ENCODE peak calls at places on chromosomes 1 and 21, in nine cellular contexts. M is effector memory CD4-positive, alpha-beta T cell; T is right cardiac atrium; B is fibroblast of lung; G is esophagus squamous epithelium; I is BE2C; A is body of pancreas; E is IMR-90; K is mammary epithelial cell. X is an unnamed sample. For H3K4me1, the result is how much of the 10 kb centered on the place peaks cover.

GRCh38 chr1:47208374-47208850 is 18.6 kb upstream of the PDZK1IP1 start:
- DNase-seq in T (no peak), E (no peak), A (no peak), I (no peak), B (no peak), K (no peak), M (no peak), G (no peak), X (peak)

GRCh38 chr1:3795453-3796214 is 664 bp downstream of the LRRC47 start:
- DNase-seq in A (no peak), M (no peak), G (no peak), I (no peak), T (no peak), E (no peak), B (no peak), K (no peak), X (no peak)

GRCh38 chr1:33244143-33244808 is 12.0 kb upstream of the ZNF362 start:
- DNase-seq in G (no peak), B (peak), K (peak), I (no peak), E (no peak), A (no peak), T (no peak), M (no peak), X (no peak)

GRCh38 chr1:31937300-31938183 is 626 bp downstream of the PTP4A2 start:
- DNase-seq in A (peak), M (peak), I (peak), K (peak), G (peak), B (peak), T (peak), E (peak), X (peak)

GRCh38 chr1:78527706-78528105 is 36.9 kb downstream of the PTGFR start:
- DNase-seq in B (peak), E (no peak), T (no peak), G (no peak), M (no peak), I (no peak), K (no peak), A (no peak), X (no peak)

GRCh38 chr1:193685986-193686385 is 499.6 kb upstream of the B3GALT2 start:
- DNase-seq in M (no peak), T (no peak), K (no peak), G (no peak), B (no peak), E (no peak), I (no peak), A (no peak), X (no peak)

GRCh38 chr1:155648207-155649147 is 38.5 kb downstream of the MSTO1 start:
- DNase-seq in E (peak), T (no peak), A (no peak), B (peak), G (no peak), K (peak), I (no peak), M (no peak), X (no peak)

GRCh38 chr1:193677874-193678273 is 491.5 kb upstream of the B3GALT2 start:
- DNase-seq in K (no peak), A (no peak), T (no peak), G (no peak), I (no peak), E (no peak), B (peak), M (no peak), X (no peak)

GRCh38 chr1:46352363-46352762 is 11.8 kb downstream of the NSUN4 start:
- DNase-seq in T (no peak), A (no peak), E (no peak), G (no peak), M (no peak), B (no peak), I (no peak), K (no peak), X (no peak)

GRCh38 chr21:44549525-44550211 is 1.6 kb downstream of the KRTAP10-2 start:
- DNase-seq in I (no peak), A (no peak), E (no peak), M (no peak), T (no peak), B (no peak), K (no peak), G (no peak), X (peak)

GRCh38 chr1:34034029-34034428 is 131.0 kb downstream of the CSMD2 start:
- DNase-seq in K (no peak), M (no peak), G (no peak), B (no peak), T (no peak), A (no peak), E (no peak), I (no peak), X (no peak)

GRCh38 chr21:30769724-30770431 is 14.7 kb upstream of the KRTAP21-1 start:
- DNase-seq in K (peak), T (no peak), I (no peak), A (no peak), B (no peak), E (no peak), G (no peak), M (no peak), X (no peak)

GRCh38 chr1:50329332-50329932 is 93.8 kb downstream of the DMRTA2 start:
- DNase-seq in I (peak), B (no peak), G (no peak), M (no peak), T (no peak), E (no peak), K (peak), A (peak), X (no peak)

GRCh38 chr1:6181347-6181770 is 1.2 kb upstream of the CHD5 start:
- DNase-seq in G (no peak), K (no peak), M (no peak), E (no peak), T (no peak), B (no peak), A (no peak), I (no peak), X (no peak)

GRCh38 chr1:78672428-78672827 is 22.8 kb downstream of the IFI44 start:
- DNase-seq in E (no peak), A (no peak), I (no peak), M (no peak), T (no peak), B (no peak), K (no peak), G (no peak), X (no peak)

GRCh38 chr1:38608202-38608864 is 251.2 kb downstream of the RRAGC start:
- DNase-seq in I (peak), G (no peak), E (peak), M (no peak), K (no peak), T (peak), A (no peak), B (peak), X (no peak)

GRCh38 chr1:29975036-29975694 is 738.8 kb downstream of the PTPRU start:
- DNase-seq in K (peak), G (no peak), A (no peak), I (no peak), E (peak), B (peak), M (no peak), T (no peak), X (no peak)

GRCh38 chr1:235864965-235865525 is 1.7 kb downstream of the LYST start:
- DNase-seq in M (no peak), K (no peak), E (no peak), I (no peak), G (no peak), B (no peak), A (no peak), T (no peak), X (no peak)
- H3K4me3 ChIP-seq in M (no peak), K (peak), E (no peak), I (no peak), G (no peak), B (peak), A (no peak), T (no peak), X (peak)

DNA sequence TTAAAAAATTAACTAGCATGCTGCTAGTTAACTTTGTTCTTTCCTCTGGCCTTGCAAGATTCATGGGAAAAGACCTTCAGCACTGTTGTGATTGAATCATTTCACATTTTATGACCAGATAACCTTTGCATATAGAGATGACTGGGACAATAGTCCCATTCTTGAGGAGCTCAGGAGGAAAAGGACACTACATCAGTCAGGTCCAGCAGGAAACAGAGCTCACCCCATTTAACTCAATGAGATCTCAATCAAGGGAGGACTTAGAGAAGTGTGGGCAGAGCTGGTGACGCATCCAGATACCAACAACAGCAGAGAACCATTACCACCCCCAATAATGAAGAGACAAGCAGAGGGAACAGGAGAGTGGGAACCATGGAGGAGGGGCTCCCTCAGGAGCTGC is 109.4 kb upstream of the GUCA2B start:
- DNase-seq in K (no peak), A (no peak), G (no peak), E (no peak), B (no peak), I (no peak), T (no peak), M (no peak), X (no peak)
- H3K4me1 ChIP-seq in K (under half), A (under half), G (under half), E (under half), B (under half), I (under half), T (under half), M (under half), X (under half)

GRCh38 chr21:33531007-33531406 is 10.9 kb downstream of the GART start:
- DNase-seq in B (no peak), A (no peak), M (no peak), I (no peak), G (no peak), E (no peak), T (no peak), K (no peak), X (no peak)
- H3K4me3 ChIP-seq in B (no peak), A (no peak), M (no peak), I (no peak), G (no peak), E (no peak), T (no peak), K (no peak), X (no peak)

GRCh38 chr1:37478890-37479254 is 4.5 kb downstream of the ZC3H12A start:
- DNase-seq in K (peak), B (peak), T (no peak), A (no peak), E (peak), I (no peak), M (peak), G (no peak), X (no peak)
- H3K4me1 ChIP-seq in K (half or more), B (under half), T (under half), A (half or more), E (under half), I (under half), M (under half), G (half or more), X (half or more)

X was measured in spleen.